ENCODE peak calls at places on chromosomes 6 and 20, in eight cellular contexts. K is stomach; N is CD8-positive, alpha-beta memory T cell; Z is esophagus muscularis mucosa; I is adrenal gland; O is AG04450; W is brain microvascular endothelial cell; T is CD4-positive, alpha-beta memory T cell. U is an unnamed sample.

GRCh38 chr6:25952535-25952934 is 10.1 kb upstream of the TRIM38 start:
- DNase-seq in T (no peak), I (no peak), Z (peak), K (no peak), W (no peak), O (no peak), N (no peak), U (no peak)

GRCh38 chr6:87756858-87757257 is 54.8 kb upstream of the AKIRIN2 start:
- DNase-seq in K (no peak), N (no peak), I (no peak), T (no peak), O (peak), Z (no peak), W (peak), U (no peak)

GRCh38 chr6:107657755-107658461 is 166.2 kb downstream of the SCML4 start:
- DNase-seq in W (peak), N (no peak), T (peak), Z (no peak), K (peak), O (peak), I (no peak), U (peak)

GRCh38 chr6:138036955-138037592 is 70.1 kb downstream of the PERP start:
- DNase-seq in I (no peak), T (no peak), O (no peak), N (no peak), Z (peak), K (no peak), W (no peak), U (no peak)

GRCh38 chr6:135493218-135493961 is 4.2 kb downstream of the AHI1 start:
- DNase-seq in K (no peak), Z (no peak), O (no peak), W (peak), T (no peak), I (no peak), N (no peak), U (no peak)

GRCh38 chr6:13355969-13356368 is 27.6 kb upstream of the TBC1D7 start:
- DNase-seq in T (peak), W (no peak), O (no peak), I (no peak), N (no peak), Z (no peak), K (no peak), U (no peak)

GRCh38 chr20:11777861-11778570 is 139.7 kb upstream of the BTBD3 start:
- DNase-seq in I (no peak), W (peak), Z (no peak), N (no peak), T (no peak), O (no peak), K (no peak), U (no peak)

GRCh38 chr6:76026101-76026500 is 46.4 kb downstream of the IMPG1 start:
- DNase-seq in N (no peak), O (no peak), W (peak), Z (no peak), K (no peak), I (no peak), T (no peak), U (no peak)

GRCh38 chr6:169454204-169454871 is 200.7 kb upstream of the THBS2 start:
- DNase-seq in Z (no peak), T (no peak), W (peak), N (no peak), O (peak), I (no peak), K (no peak), U (no peak)

GRCh38 chr6:133326584-133326983 is 85.4 kb downstream of the EYA4 start:
- DNase-seq in T (no peak), O (no peak), K (no peak), I (no peak), Z (no peak), N (no peak), W (no peak), U (no peak)

GRCh38 chr20:62352402-62353288 is 14.5 kb downstream of the LAMA5 start:
- DNase-seq in I (peak), K (peak), O (no peak), Z (no peak), W (no peak), T (no peak), N (no peak), U (no peak)

GRCh38 chr20:48191200-48191599 is 405.9 kb upstream of the SULF2 start:
- DNase-seq in W (no peak), T (no peak), I (no peak), N (no peak), K (no peak), Z (no peak), O (no peak), U (no peak)

GRCh38 chr6:118171852-118172251 is 264.8 kb downstream of the SLC35F1 start:
- DNase-seq in K (no peak), Z (no peak), I (no peak), W (no peak), O (no peak), T (no peak), N (no peak), U (no peak)

GRCh38 chr6:113809818-113810217 is 47.3 kb upstream of the MARCKS start:
- DNase-seq in Z (no peak), W (no peak), K (no peak), O (no peak), I (no peak), T (no peak), N (no peak), U (no peak)

GRCh38 chr6:168415149-168415992 is 25.6 kb upstream of the SMOC2 start:
- DNase-seq in N (no peak), W (no peak), T (no peak), Z (no peak), K (no peak), I (no peak), O (no peak), U (no peak)

GRCh38 chr6:109486068-109486467 is 3.0 kb upstream of the ZBTB24 start:
- DNase-seq in K (no peak), N (no peak), O (no peak), Z (peak), I (no peak), W (no peak), T (no peak), U (no peak)

GRCh38 chr20:3995067-3995748 is 20.1 kb downstream of the RNF24 start:
- DNase-seq in Z (no peak), W (peak), K (no peak), N (no peak), I (no peak), T (no peak), O (no peak), U (no peak)

GRCh38 chr6:142304241-142304640 is 2.4 kb downstream of the ADGRG6 start:
- DNase-seq in N (no peak), T (no peak), Z (no peak), W (no peak), O (no peak), K (no peak), I (no peak), U (no peak)

GRCh38 chr20:53652090-53652858 is 58.6 kb upstream of the ZNF217 start:
- DNase-seq in Z (no peak), I (no peak), N (no peak), W (no peak), T (peak), K (no peak), O (no peak), U (no peak)
- H3K27ac ChIP-seq in Z (peak), I (peak), N (peak), W (no peak), T (peak), K (no peak), O (no peak), U (peak)

GRCh38 chr6:33429745-33430042 is 9.8 kb downstream of the SYNGAP1 start:
- DNase-seq in N (no peak), W (no peak), K (no peak), O (no peak), I (no peak), Z (no peak), T (peak), U (no peak)

GRCh38 chr6:33427585-33428218 is 7.8 kb downstream of the SYNGAP1 start:
- DNase-seq in I (peak), T (peak), Z (no peak), K (peak), W (no peak), N (peak), O (no peak), U (peak)

GRCh38 chr6:33430334-33430733 is 10.5 kb downstream of the SYNGAP1 start:
- DNase-seq in Z (no peak), K (no peak), T (peak), O (no peak), W (no peak), I (no peak), N (no peak), U (no peak)

GRCh38 chr6:33428219-33428890 is 8.5 kb downstream of the SYNGAP1 start:
- DNase-seq in T (peak), Z (no peak), W (peak), N (no peak), I (no peak), O (no peak), K (no peak), U (no peak)

DNA sequence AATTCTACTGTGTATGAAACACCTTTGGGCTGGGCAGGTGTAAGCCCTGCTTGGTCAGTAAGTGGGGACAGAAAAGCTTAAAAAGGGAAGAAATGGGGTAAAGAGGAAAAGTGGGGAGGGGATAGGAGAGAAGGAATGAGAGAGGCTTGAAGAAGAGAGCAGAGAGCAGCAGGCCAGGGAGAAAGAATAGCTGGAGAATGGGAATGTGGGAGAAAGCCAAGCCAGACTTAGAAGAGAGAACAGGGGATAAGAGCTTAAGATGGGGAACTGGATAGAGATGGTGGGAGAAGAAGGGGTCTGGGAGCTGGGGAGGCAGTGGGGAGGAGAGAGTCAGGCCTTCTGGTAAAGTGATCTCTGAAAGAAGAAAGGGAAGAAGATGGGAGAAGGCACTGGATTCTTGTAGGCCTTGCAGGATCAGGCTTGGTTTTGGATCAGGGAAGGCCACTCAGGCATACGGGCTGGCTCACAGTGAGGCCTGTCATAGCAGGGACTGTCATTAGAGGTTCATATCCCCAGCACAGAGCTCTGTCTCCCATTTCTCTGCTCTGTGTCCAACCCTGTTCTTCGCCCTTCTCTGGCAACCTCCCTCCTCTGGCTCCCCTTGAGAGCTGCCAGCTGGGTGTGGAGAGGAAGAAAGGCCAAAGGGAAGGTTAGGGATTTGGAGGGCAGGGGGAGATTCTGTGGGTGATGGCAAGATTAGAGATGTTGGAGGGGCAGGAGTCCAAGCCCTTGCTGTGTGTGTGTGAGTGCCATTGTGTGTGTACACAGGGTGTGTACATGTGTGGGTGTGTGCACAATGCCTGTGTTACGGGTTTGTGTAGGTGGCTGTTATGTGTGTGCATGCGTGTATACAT is 9.3 kb downstream of the SYNGAP1 start:
- DNase-seq in W (no peak), T (no peak), O (no peak), Z (no peak), N (no peak), K (no peak), I (no peak), U (no peak)
- H3K4me3 ChIP-seq in W (no peak), T (peak), O (peak), Z (peak), N (peak), K (peak), I (no peak), U (no peak)

GRCh38 chr6:7048859-7049258 is 58.9 kb upstream of the RREB1 start:
- DNase-seq in W (no peak), I (no peak), Z (no peak), O (no peak), K (no peak), T (no peak), N (no peak), U (no peak)

GRCh38 chr6:7050911-7051779 is 56.6 kb upstream of the RREB1 start:
- DNase-seq in O (peak), T (peak), K (peak), W (peak), I (peak), N (no peak), Z (no peak), U (peak)

GRCh38 chr6:7047966-7048365 is 59.8 kb upstream of the RREB1 start:
- DNase-seq in T (no peak), N (no peak), W (peak), I (no peak), O (no peak), Z (no peak), K (no peak), U (no peak)

GRCh38 chr6:7051780-7052440 is 55.9 kb upstream of the RREB1 start:
- DNase-seq in O (no peak), W (peak), I (peak), N (peak), T (peak), Z (no peak), K (peak), U (peak)

DNA sequence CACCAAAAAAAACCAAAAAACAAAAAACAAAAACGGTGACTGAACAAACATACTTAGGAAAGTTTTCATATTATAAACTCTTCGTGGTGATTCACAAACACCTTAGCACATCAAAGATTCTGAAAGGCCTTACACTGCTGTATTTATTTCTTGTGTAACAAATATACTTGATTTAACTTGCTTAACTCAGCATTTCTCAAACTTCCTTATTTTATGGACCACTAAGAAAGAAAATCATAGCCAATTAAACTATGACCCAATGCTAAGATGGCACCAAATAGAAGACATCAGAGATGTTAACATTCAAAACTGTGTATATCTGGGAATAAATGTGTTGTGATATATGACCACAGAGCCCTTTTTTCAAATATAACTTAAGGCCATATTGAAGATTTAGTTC is 57.7 kb upstream of the RREB1 start:
- DNase-seq in N (no peak), I (no peak), O (no peak), T (no peak), K (no peak), W (no peak), Z (no peak), U (no peak)
- H3K27ac ChIP-seq in N (no peak), I (peak), O (no peak), T (no peak), K (no peak), W (no peak), Z (no peak), U (no peak)

GRCh38 chr6:121963826-121964225 is 435.6 kb upstream of the HSF2 start:
- DNase-seq in T (no peak), O (no peak), W (no peak), Z (no peak), K (no peak), I (no peak), N (no peak), U (no peak)

GRCh38 chr6:121961726-121962125 is 437.7 kb upstream of the HSF2 start:
- DNase-seq in W (no peak), I (no peak), O (no peak), N (no peak), Z (no peak), T (no peak), K (no peak), U (no peak)

GRCh38 chr6:121965739-121966138 is 433.7 kb upstream of the HSF2 start:
- DNase-seq in W (no peak), O (no peak), K (no peak), Z (no peak), I (no peak), T (no peak), N (no peak), U (no peak)
- H3K4me3 ChIP-seq in W (no peak), O (no peak), K (no peak), Z (no peak), I (no peak), T (no peak), N (no peak), U (no peak)

DNA sequence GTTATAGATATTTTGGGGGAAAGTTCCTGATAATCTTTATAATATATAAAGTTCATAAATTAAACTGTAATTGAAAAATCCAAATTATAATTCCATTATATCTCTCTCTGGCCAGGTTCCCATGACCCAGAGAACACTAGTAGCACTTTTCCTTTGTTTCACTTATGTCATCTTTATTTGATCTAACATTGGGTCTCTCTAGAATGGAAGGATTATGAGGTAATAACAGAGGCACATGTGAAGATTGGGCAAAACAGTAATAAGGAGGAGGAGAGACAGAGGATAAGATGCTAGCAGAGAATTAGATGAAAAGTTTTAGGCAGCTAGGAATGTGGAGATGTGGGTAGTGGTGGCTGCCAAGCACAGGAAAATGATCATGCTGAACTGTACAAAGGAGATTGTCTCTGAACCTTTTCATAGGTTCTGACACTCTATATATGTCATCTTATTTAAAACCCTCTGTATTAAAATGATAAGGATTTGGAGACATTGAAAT is 3.3 kb downstream of the TAB2 start:
- DNase-seq in I (no peak), T (no peak), Z (no peak), N (no peak), K (no peak), O (no peak), W (no peak), U (no peak)
- H3K27ac ChIP-seq in I (no peak), T (peak), Z (no peak), N (no peak), K (no peak), O (no peak), W (no peak), U (no peak)

DNA sequence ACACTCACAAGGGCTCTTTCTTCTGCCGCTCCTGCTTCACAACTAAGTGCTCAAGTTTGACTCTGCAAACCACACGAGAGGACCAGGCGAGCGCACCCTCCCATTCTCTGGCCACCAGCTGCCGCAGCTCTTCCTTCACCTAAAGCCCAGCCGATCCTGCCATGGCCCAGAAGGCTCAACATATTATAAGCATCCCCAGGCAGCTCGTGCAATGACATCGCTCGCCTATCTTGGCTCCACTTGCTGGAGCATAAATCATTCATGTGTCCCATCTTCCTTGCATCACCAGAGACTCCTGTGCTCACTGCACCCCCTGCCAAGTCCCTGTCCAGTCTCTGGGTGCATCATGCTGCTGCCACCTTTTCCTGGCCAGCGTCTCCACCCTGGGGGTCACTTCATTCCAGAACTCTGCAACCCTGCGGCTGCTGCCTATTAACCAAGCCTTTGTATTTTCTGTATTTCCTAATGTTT is 59.0 kb downstream of the PSMG4 start:
- DNase-seq in I (no peak), N (no peak), T (no peak), O (no peak), Z (no peak), W (no peak), K (peak), U (no peak)
- H3K4me3 ChIP-seq in I (no peak), N (no peak), T (no peak), O (no peak), Z (no peak), W (no peak), K (no peak), U (no peak)

DNA sequence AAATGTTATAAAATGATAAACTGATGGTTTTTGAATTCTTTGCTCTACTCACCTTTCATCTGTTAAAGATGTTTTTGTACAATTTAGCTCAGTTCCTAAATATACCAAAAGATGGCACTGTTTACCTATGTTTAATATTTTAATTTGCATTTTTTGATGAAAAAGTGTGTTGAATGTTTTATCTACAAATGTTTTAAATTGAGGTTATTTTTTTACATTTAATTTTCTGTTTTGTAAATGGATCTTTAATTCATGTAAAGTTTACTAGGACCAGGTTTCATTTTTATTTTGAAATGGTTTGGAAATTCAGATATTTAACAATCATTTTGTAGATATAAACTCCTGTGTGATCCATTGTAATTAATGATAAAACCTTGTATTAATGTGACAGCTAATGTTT is 30.0 kb downstream of the CDKAL1 start:
- DNase-seq in T (peak), I (no peak), N (no peak), Z (no peak), O (no peak), K (no peak), W (no peak), U (no peak)
- H3K27ac ChIP-seq in T (no peak), I (no peak), N (no peak), Z (no peak), O (no peak), K (no peak), W (no peak), U (no peak)

GRCh38 chr20:36104856-36105255 is 49.7 kb upstream of the EPB41L1 start:
- DNase-seq in N (no peak), T (no peak), K (no peak), Z (no peak), I (no peak), W (no peak), O (no peak), U (no peak)

GRCh38 chr20:36107881-36108280 is 46.7 kb upstream of the EPB41L1 start:
- DNase-seq in K (no peak), N (no peak), I (no peak), T (no peak), Z (no peak), W (no peak), O (no peak), U (no peak)

GRCh38 chr20:36104244-36104643 is 50.3 kb upstream of the EPB41L1 start:
- DNase-seq in T (no peak), K (no peak), N (no peak), I (no peak), Z (no peak), O (no peak), W (no peak), U (no peak)

GRCh38 chr20:36106606-36107005 is 47.9 kb upstream of the EPB41L1 start:
- DNase-seq in T (no peak), O (no peak), W (no peak), K (peak), Z (no peak), I (no peak), N (no peak), U (no peak)

DNA sequence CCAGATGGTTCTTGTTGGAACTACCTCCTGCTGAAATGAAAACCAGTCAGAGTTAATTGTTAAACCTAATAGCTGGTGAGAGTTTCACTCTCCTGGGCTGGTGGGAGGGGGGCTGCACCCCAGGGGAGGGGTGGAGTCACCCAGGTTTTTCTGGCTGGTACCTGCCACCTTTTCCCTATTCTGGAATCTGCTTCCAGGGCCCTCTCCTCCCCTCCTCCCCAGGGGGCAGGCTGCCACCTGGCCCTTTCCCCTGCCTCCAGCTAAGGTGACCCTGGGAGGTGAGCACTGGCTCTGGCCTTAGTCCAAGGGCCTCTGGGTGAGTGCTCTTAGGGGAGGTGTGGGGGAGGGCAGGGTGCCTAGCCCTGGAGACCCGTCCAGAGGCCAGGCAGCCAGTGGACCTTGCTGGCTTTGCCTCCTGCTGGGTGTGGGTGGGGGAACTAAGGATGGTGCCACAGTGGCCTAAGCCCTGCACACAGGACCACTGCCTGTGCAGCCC is 48.8 kb upstream of the EPB41L1 start:
- DNase-seq in K (peak), O (no peak), N (no peak), W (no peak), Z (no peak), T (no peak), I (no peak), U (peak)
- H3K4me3 ChIP-seq in K (no peak), O (no peak), N (no peak), W (no peak), Z (no peak), T (no peak), I (no peak), U (no peak)

GRCh38 chr6:165776699-165777098 is 113.7 kb upstream of the PDE10A start:
- DNase-seq in K (no peak), O (no peak), Z (peak), T (no peak), N (no peak), I (no peak), W (no peak), U (no peak)
- H3K27ac ChIP-seq in K (no peak), O (no peak), Z (no peak), T (no peak), N (no peak), I (no peak), W (no peak), U (no peak)

U was measured in upper lobe of right lung.